ENCODE peak calls at places on chromosomes 2 and 18, in five cellular contexts. K, L, P, D and Z are unnamed samples.

GRCh38 chr2:172329404-172330059 is 97.9 kb upstream of the ITGA6 start:
- DNase-seq in K (no peak), L (peak; percentile 35), P (peak; percentile 76), D (no peak), Z (peak; percentile 62)

GRCh38 chr2:105509271-105510086 is 110.6 kb upstream of the FHL2 start:
- DNase-seq in K (no peak), L (no peak), P (no peak), D (no peak), Z (no peak)

GRCh38 chr18:63472380-63472779 is 4.4 kb upstream of the SERPINB5 start:
- DNase-seq in K (no peak), L (no peak), P (peak; percentile 68), D (no peak), Z (no peak)

GRCh38 chr2:190746971-190747761 is 98.3 kb downstream of the NAB1 start:
- DNase-seq in K (peak; percentile 55), L (no peak), P (no peak), D (no peak), Z (no peak)

GRCh38 chr2:20115902-20116301 is 64.5 kb upstream of the LAPTM4A start:
- DNase-seq in K (no peak), L (no peak), P (peak; percentile 43), D (no peak), Z (no peak)

GRCh38 chr2:36459725-36460137 is 104.2 kb downstream of the CRIM1 start:
- DNase-seq in K (peak; percentile 47), L (peak; percentile 84), P (peak; percentile 83), D (no peak), Z (no peak)

GRCh38 chr18:3998698-3999333 is 456.3 kb downstream of the DLGAP1 start:
- DNase-seq in K (peak; percentile 77), L (no peak), P (peak; percentile 67), D (no peak), Z (no peak)

GRCh38 chr2:18516112-18516511 is 44.3 kb downstream of the RDH14 start:
- DNase-seq in K (peak; percentile 46), L (peak; percentile 57), P (no peak), D (no peak), Z (no peak)

GRCh38 chr2:67851946-67852345 is 210.9 kb downstream of the C1D start:
- DNase-seq in K (no peak), L (no peak), P (no peak), D (no peak), Z (no peak)

GRCh38 chr2:34656632-34657031 is 1057.5 kb upstream of the FAM98A start:
- DNase-seq in K (no peak), L (no peak), P (no peak), D (no peak), Z (no peak)

GRCh38 chr2:239727776-239728600 is 297.2 kb downstream of the NDUFA10 start:
- DNase-seq in K (no peak), L (no peak), P (peak; percentile 9), D (no peak), Z (no peak)

GRCh38 chr2:63052411-63053234 is 2.0 kb downstream of the OTX1 start:
- DNase-seq in K (no peak), L (peak; percentile 60), P (no peak), D (no peak), Z (no peak)

GRCh38 chr2:44826601-44827000 is 114.9 kb upstream of the SIX3 start:
- DNase-seq in K (no peak), L (no peak), P (no peak), D (no peak), Z (no peak)

GRCh38 chr18:42752921-42753320 is 362.6 kb downstream of the RIT2 start:
- DNase-seq in K (no peak), L (no peak), P (no peak), D (no peak), Z (no peak)

GRCh38 chr2:167550448-167550847 is 662.2 kb downstream of the XIRP2 start:
- DNase-seq in K (peak; percentile 45), L (no peak), P (no peak), D (no peak), Z (no peak)

GRCh38 chr2:74768401-74768914 is 65.5 kb upstream of the HK2 start:
- DNase-seq in K (peak; percentile 60), L (no peak), P (no peak), D (no peak), Z (no peak)

GRCh38 chr2:7073901-7074300 is 156.7 kb downstream of the RNF144A start:
- DNase-seq in K (no peak), L (no peak), P (no peak), D (no peak), Z (no peak)

DNA sequence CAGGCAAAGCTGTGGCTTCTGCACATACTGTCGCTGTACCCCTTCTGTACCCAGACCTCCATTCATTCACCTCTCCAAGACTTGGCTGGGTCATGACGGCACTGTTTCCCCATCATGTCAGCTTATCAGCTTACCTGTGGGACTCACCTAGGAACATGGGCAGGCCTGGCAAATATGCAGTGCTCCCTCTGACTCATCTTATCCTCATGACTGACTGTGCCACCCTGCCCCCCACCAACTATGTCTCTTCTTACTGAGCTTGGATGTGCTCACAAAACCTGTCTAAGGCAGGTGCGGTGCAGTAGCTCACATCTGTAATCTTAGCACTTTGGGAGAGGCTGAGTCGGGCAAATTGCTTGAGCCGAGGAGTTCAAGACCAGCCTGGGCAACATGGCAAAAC is 152.4 kb downstream of the MGAT5 start:
- DNase-seq in K (no peak), L (no peak), P (no peak), D (no peak), Z (no peak)
- H3K36me3 ChIP-seq in K (no peaks in the 10 kb centered on the region), L (no peaks in the 10 kb centered on the region), P (no peaks in the 10 kb centered on the region), D (no peaks in the 10 kb centered on the region), Z (no peaks in the 10 kb centered on the region)

GRCh38 chr18:76908277-76908676 is 85.9 kb downstream of the ZNF236 start:
- DNase-seq in K (no peak), L (no peak), P (no peak), D (no peak), Z (no peak)
- H3K36me3 ChIP-seq in K (peaks cover 49% of the 10 kb centered on the region), L (peaks cover 85% of the 10 kb centered on the region), P (no peaks in the 10 kb centered on the region), D (peaks cover 8% of the 10 kb centered on the region), Z (peaks cover 11% of the 10 kb centered on the region)

GRCh38 chr18:2716394-2717326 is 61.1 kb downstream of the SMCHD1 start:
- DNase-seq in K (no peak), L (no peak), P (no peak), D (no peak), Z (no peak)

GRCh38 chr18:2719040-2719439 is 63.5 kb downstream of the SMCHD1 start:
- DNase-seq in K (no peak), L (no peak), P (no peak), D (no peak), Z (no peak)

GRCh38 chr18:2714140-2714539 is 58.6 kb downstream of the SMCHD1 start:
- DNase-seq in K (no peak), L (no peak), P (no peak), D (no peak), Z (no peak)

GRCh38 chr18:2715990-2716389 is 60.5 kb downstream of the SMCHD1 start:
- DNase-seq in K (peak; percentile 27), L (no peak), P (no peak), D (no peak), Z (no peak)

GRCh38 chr18:2717407-2717806 is 61.9 kb downstream of the SMCHD1 start:
- DNase-seq in K (no peak), L (no peak), P (no peak), D (no peak), Z (no peak)
- H3K36me3 ChIP-seq in K (peaks cover 29% of the 10 kb centered on the region), L (peaks cover 85% of the 10 kb centered on the region), P (no peaks in the 10 kb centered on the region), D (peaks cover 10% of the 10 kb centered on the region), Z (no peaks in the 10 kb centered on the region)

GRCh38 chr2:233081731-233082221 is 21.6 kb downstream of the INPP5D start:
- DNase-seq in K (no peak), L (no peak), P (no peak), D (no peak), Z (peak; percentile 47)

GRCh38 chr2:233082934-233083755 is 23.0 kb downstream of the INPP5D start:
- DNase-seq in K (no peak), L (no peak), P (no peak), D (no peak), Z (no peak)

GRCh38 chr2:233081232-233081730 is 21.1 kb downstream of the INPP5D start:
- DNase-seq in K (no peak), L (no peak), P (no peak), D (no peak), Z (no peak)

GRCh38 chr2:233083782-233084181 is 23.6 kb downstream of the INPP5D start:
- DNase-seq in K (no peak), L (no peak), P (no peak), D (no peak), Z (no peak)

GRCh38 chr2:233082222-233082933 is 22.2 kb downstream of the INPP5D start:
- DNase-seq in K (no peak), L (no peak), P (no peak), D (no peak), Z (peak; percentile 37)
- H3K36me3 ChIP-seq in K (no peaks in the 10 kb centered on the region), L (no peaks in the 10 kb centered on the region), P (no peaks in the 10 kb centered on the region), D (no peaks in the 10 kb centered on the region), Z (no peaks in the 10 kb centered on the region)

GRCh38 chr18:14117611-14118010 is 14.6 kb downstream of the ZNF519 start:
- DNase-seq in K (no peak), L (no peak), P (no peak), D (no peak), Z (no peak)
- H3K36me3 ChIP-seq in K (no peaks in the 10 kb centered on the region), L (peaks cover 38% of the 10 kb centered on the region), P (no peaks in the 10 kb centered on the region), D (no peaks in the 10 kb centered on the region), Z (no peaks in the 10 kb centered on the region)

DNA sequence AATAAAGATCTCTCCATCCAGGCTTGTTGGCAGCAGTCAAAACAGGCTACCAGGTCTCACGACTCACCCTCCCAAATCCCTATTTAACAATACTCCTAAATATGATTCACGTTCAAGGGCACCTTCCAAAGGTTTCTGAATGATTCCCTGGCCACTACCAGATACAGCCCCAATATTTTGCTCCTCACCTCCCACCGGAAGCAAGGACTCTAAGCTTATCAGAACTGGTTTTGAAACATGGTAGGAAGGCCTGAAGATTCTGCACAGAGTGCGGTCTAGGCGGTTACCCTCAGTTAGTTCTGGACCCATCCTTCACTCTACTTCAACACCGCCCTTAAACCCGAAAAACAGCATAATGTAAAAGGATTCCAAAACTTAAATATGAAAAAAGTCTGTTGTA is 5.2 kb downstream of the PPP4R1 start:
- DNase-seq in K (no peak), L (no peak), P (no peak), D (no peak), Z (no peak)
- H3K36me3 ChIP-seq in K (peaks cover 4% of the 10 kb centered on the region), L (peaks cover 23% of the 10 kb centered on the region), P (no peaks in the 10 kb centered on the region), D (peaks cover 4% of the 10 kb centered on the region), Z (no peaks in the 10 kb centered on the region)